ENCODE peak calls at places on chromosomes 2 and 18, in seven cellular contexts. One of them, this sample, is unnamed.

GRCh38 chr18:48629730-48630324 is 91.0 kb downstream of the CTIF start:
- DNase-seq in A549: peak
- DNase-seq in frontal cortex: peak
- DNase-seq in sciatic nerve: no peak
- DNase-seq in cortex of kidney: no peak
- DNase-seq in AG10803: peak
- DNase-seq in NCI-H345: no peak
- DNase-seq in this sample: no peak

GRCh38 chr2:49044265-49044664 is 110.0 kb downstream of the FSHR start:
- DNase-seq in frontal cortex: no peak
- DNase-seq in NCI-H345: no peak
- DNase-seq in AG10803: no peak
- DNase-seq in A549: no peak
- DNase-seq in cortex of kidney: no peak
- DNase-seq in sciatic nerve: no peak
- DNase-seq in this sample: no peak

GRCh38 chr2:86078801-86079545 is 26.7 kb downstream of the POLR1A start:
- DNase-seq in frontal cortex: peak
- DNase-seq in sciatic nerve: no peak
- DNase-seq in NCI-H345: no peak
- DNase-seq in AG10803: peak
- DNase-seq in A549: no peak
- DNase-seq in cortex of kidney: no peak
- DNase-seq in this sample: no peak

GRCh38 chr2:2852015-2852777 is 521.1 kb upstream of the MYT1L start:
- DNase-seq in frontal cortex: no peak
- DNase-seq in AG10803: no peak
- DNase-seq in A549: no peak
- DNase-seq in sciatic nerve: no peak
- DNase-seq in cortex of kidney: no peak
- DNase-seq in NCI-H345: no peak
- DNase-seq in this sample: no peak

GRCh38 chr2:208373460-208374089 is 33.0 kb upstream of the PTH2R start:
- DNase-seq in A549: peak
- DNase-seq in sciatic nerve: no peak
- DNase-seq in frontal cortex: peak
- DNase-seq in AG10803: peak
- DNase-seq in NCI-H345: peak
- DNase-seq in cortex of kidney: no peak
- DNase-seq in this sample: no peak

GRCh38 chr2:44164617-44165016 is 4.1 kb upstream of the PPM1B start:
- DNase-seq in sciatic nerve: no peak
- DNase-seq in AG10803: no peak
- DNase-seq in frontal cortex: no peak
- DNase-seq in cortex of kidney: no peak
- DNase-seq in NCI-H345: no peak
- DNase-seq in A549: no peak
- DNase-seq in this sample: no peak

GRCh38 chr18:37483221-37483971 is 82.2 kb downstream of the CELF4 start:
- DNase-seq in NCI-H345: no peak
- DNase-seq in cortex of kidney: no peak
- DNase-seq in A549: no peak
- DNase-seq in frontal cortex: no peak
- DNase-seq in AG10803: peak
- DNase-seq in sciatic nerve: no peak
- DNase-seq in this sample: no peak

GRCh38 chr2:63218800-63219511 is 168.3 kb downstream of the OTX1 start:
- DNase-seq in cortex of kidney: no peak
- DNase-seq in AG10803: no peak
- DNase-seq in sciatic nerve: no peak
- DNase-seq in A549: no peak
- DNase-seq in NCI-H345: no peak
- DNase-seq in frontal cortex: no peak
- DNase-seq in this sample: no peak

GRCh38 chr2:20291106-20291564 is 59.5 kb downstream of the PUM2 start:
- DNase-seq in NCI-H345: peak
- DNase-seq in AG10803: peak
- DNase-seq in A549: peak
- DNase-seq in cortex of kidney: no peak
- DNase-seq in sciatic nerve: no peak
- DNase-seq in frontal cortex: peak
- DNase-seq in this sample: peak

GRCh38 chr2:42138163-42139016 is 30.8 kb upstream of the EML4 start:
- DNase-seq in cortex of kidney: no peak
- DNase-seq in A549: no peak
- DNase-seq in NCI-H345: no peak
- DNase-seq in AG10803: peak
- DNase-seq in sciatic nerve: peak
- DNase-seq in frontal cortex: no peak
- DNase-seq in this sample: no peak

GRCh38 chr2:181984814-181985631 is 630 bp upstream of the PPP1R1C start:
- DNase-seq in cortex of kidney: no peak
- DNase-seq in A549: no peak
- DNase-seq in NCI-H345: no peak
- DNase-seq in AG10803: no peak
- DNase-seq in frontal cortex: no peak
- DNase-seq in sciatic nerve: no peak
- DNase-seq in this sample: no peak

GRCh38 chr2:239268549-239268948 is 132.3 kb downstream of the HDAC4 start:
- DNase-seq in cortex of kidney: no peak
- DNase-seq in frontal cortex: no peak
- DNase-seq in NCI-H345: no peak
- DNase-seq in sciatic nerve: no peak
- DNase-seq in AG10803: no peak
- DNase-seq in A549: no peak
- DNase-seq in this sample: no peak

GRCh38 chr2:197828464-197829135 is 24.2 kb downstream of the PLCL1 start:
- DNase-seq in NCI-H345: no peak
- DNase-seq in cortex of kidney: no peak
- DNase-seq in frontal cortex: no peak
- DNase-seq in A549: no peak
- DNase-seq in AG10803: peak
- DNase-seq in sciatic nerve: no peak
- DNase-seq in this sample: no peak

GRCh38 chr18:58612239-58613055 is 16.4 kb downstream of the ALPK2 start:
- DNase-seq in NCI-H345: no peak
- DNase-seq in AG10803: no peak
- DNase-seq in frontal cortex: no peak
- DNase-seq in A549: no peak
- DNase-seq in cortex of kidney: no peak
- DNase-seq in sciatic nerve: no peak
- DNase-seq in this sample: no peak

GRCh38 chr2:100606740-100607343 is 44.0 kb downstream of the PDCL3 start:
- DNase-seq in sciatic nerve: no peak
- DNase-seq in frontal cortex: peak
- DNase-seq in A549: peak
- DNase-seq in AG10803: peak
- DNase-seq in cortex of kidney: no peak
- DNase-seq in NCI-H345: peak
- DNase-seq in this sample: no peak

GRCh38 chr2:238913931-238914647 is 66.2 kb downstream of the TWIST2 start:
- DNase-seq in cortex of kidney: no peak
- DNase-seq in sciatic nerve: peak
- DNase-seq in NCI-H345: no peak
- DNase-seq in A549: no peak
- DNase-seq in frontal cortex: no peak
- DNase-seq in AG10803: no peak
- DNase-seq in this sample: no peak

GRCh38 chr18:58096658-58097057 is 52.6 kb downstream of the NEDD4L start:
- DNase-seq in frontal cortex: no peak
- DNase-seq in sciatic nerve: no peak
- DNase-seq in AG10803: no peak
- DNase-seq in A549: no peak
- DNase-seq in cortex of kidney: no peak
- DNase-seq in NCI-H345: no peak
- DNase-seq in this sample: no peak

GRCh38 chr18:9742588-9743131 is 34.6 kb downstream of the RAB31 start:
- DNase-seq in A549: no peak
- DNase-seq in sciatic nerve: no peak
- DNase-seq in AG10803: peak
- DNase-seq in frontal cortex: no peak
- DNase-seq in cortex of kidney: no peak
- DNase-seq in NCI-H345: no peak
- DNase-seq in this sample: no peak

GRCh38 chr18:63197246-63197791 is 122.2 kb downstream of the BCL2 start:
- DNase-seq in cortex of kidney: no peak
- DNase-seq in NCI-H345: no peak
- DNase-seq in sciatic nerve: no peak
- DNase-seq in A549: no peak
- DNase-seq in frontal cortex: no peak
- DNase-seq in AG10803: no peak
- DNase-seq in this sample: no peak

GRCh38 chr2:180722551-180723239 is 257.7 kb upstream of the UBE2E3 start:
- DNase-seq in A549: no peak
- DNase-seq in NCI-H345: no peak
- DNase-seq in cortex of kidney: no peak
- DNase-seq in frontal cortex: no peak
- DNase-seq in AG10803: peak
- DNase-seq in sciatic nerve: no peak
- DNase-seq in this sample: no peak

GRCh38 chr2:138607746-138608145 is 106.2 kb downstream of the SPOPL start:
- DNase-seq in AG10803: no peak
- DNase-seq in sciatic nerve: no peak
- DNase-seq in NCI-H345: no peak
- DNase-seq in cortex of kidney: no peak
- DNase-seq in frontal cortex: no peak
- DNase-seq in A549: no peak
- DNase-seq in this sample: no peak

GRCh38 chr18:54611819-54612218 is 20.8 kb downstream of the DYNAP start:
- DNase-seq in AG10803: no peak
- DNase-seq in cortex of kidney: no peak
- DNase-seq in NCI-H345: no peak
- DNase-seq in sciatic nerve: no peak
- DNase-seq in A549: no peak
- DNase-seq in frontal cortex: no peak
- DNase-seq in this sample: no peak

GRCh38 chr2:170843656-170844055 is 27.0 kb downstream of the GAD1 start:
- DNase-seq in A549: no peak
- DNase-seq in sciatic nerve: no peak
- DNase-seq in AG10803: peak
- DNase-seq in cortex of kidney: no peak
- DNase-seq in frontal cortex: no peak
- DNase-seq in NCI-H345: no peak
- DNase-seq in this sample: no peak

GRCh38 chr2:10042301-10043161 is 819 bp upstream of the KLF11 start:
- DNase-seq in cortex of kidney: peak
- DNase-seq in AG10803: peak
- DNase-seq in A549: no peak
- DNase-seq in NCI-H345: no peak
- DNase-seq in frontal cortex: peak
- DNase-seq in sciatic nerve: peak
- DNase-seq in this sample: no peak

GRCh38 chr18:77765468-77765867 is 515.8 kb downstream of the GALR1 start:
- DNase-seq in cortex of kidney: no peak
- DNase-seq in A549: peak
- DNase-seq in AG10803: no peak
- DNase-seq in NCI-H345: peak
- DNase-seq in frontal cortex: peak
- DNase-seq in sciatic nerve: no peak
- DNase-seq in this sample: peak

GRCh38 chr18:12745095-12745820 is 42.4 kb downstream of the PSMG2 start:
- DNase-seq in frontal cortex: no peak
- DNase-seq in A549: no peak
- DNase-seq in sciatic nerve: no peak
- DNase-seq in AG10803: peak
- DNase-seq in cortex of kidney: no peak
- DNase-seq in NCI-H345: no peak
- DNase-seq in this sample: no peak

GRCh38 chr2:32002406-32002805 is 8.4 kb downstream of the MEMO1 start:
- DNase-seq in A549: no peak
- DNase-seq in AG10803: no peak
- DNase-seq in cortex of kidney: no peak
- DNase-seq in NCI-H345: no peak
- DNase-seq in sciatic nerve: no peak
- DNase-seq in frontal cortex: no peak
- DNase-seq in this sample: no peak

GRCh38 chr2:69645026-69645425 is 1.5 kb upstream of the AAK1 start:
- DNase-seq in A549: no peak
- DNase-seq in sciatic nerve: no peak
- DNase-seq in cortex of kidney: no peak
- DNase-seq in AG10803: no peak
- DNase-seq in NCI-H345: no peak
- DNase-seq in frontal cortex: no peak
- DNase-seq in this sample: no peak

GRCh38 chr18:12283256-12283655 is 24.8 kb upstream of the TUBB6 start:
- DNase-seq in A549: no peak
- DNase-seq in NCI-H345: no peak
- DNase-seq in AG10803: peak
- DNase-seq in frontal cortex: no peak
- DNase-seq in cortex of kidney: no peak
- DNase-seq in sciatic nerve: no peak
- DNase-seq in this sample: no peak

GRCh38 chr2:233091595-233092375 is 31.6 kb downstream of the INPP5D start:
- DNase-seq in frontal cortex: no peak
- DNase-seq in sciatic nerve: peak
- DNase-seq in A549: no peak
- DNase-seq in NCI-H345: no peak
- DNase-seq in cortex of kidney: no peak
- DNase-seq in AG10803: no peak
- DNase-seq in this sample: no peak

GRCh38 chr2:128970332-128971116 is 651.9 kb upstream of the HS6ST1 start:
- DNase-seq in NCI-H345: no peak
- DNase-seq in cortex of kidney: no peak
- DNase-seq in AG10803: no peak
- DNase-seq in sciatic nerve: no peak
- DNase-seq in frontal cortex: no peak
- DNase-seq in A549: no peak
- DNase-seq in this sample: no peak

GRCh38 chr18:48613589-48613988 is 74.8 kb downstream of the CTIF start:
- DNase-seq in cortex of kidney: no peak
- DNase-seq in A549: no peak
- DNase-seq in frontal cortex: peak
- DNase-seq in AG10803: no peak
- DNase-seq in NCI-H345: no peak
- DNase-seq in sciatic nerve: no peak
- DNase-seq in this sample: peak

GRCh38 chr18:58645398-58645797 is 16.5 kb upstream of the ALPK2 start:
- DNase-seq in frontal cortex: no peak
- DNase-seq in sciatic nerve: no peak
- DNase-seq in NCI-H345: no peak
- DNase-seq in AG10803: peak
- DNase-seq in cortex of kidney: no peak
- DNase-seq in A549: no peak
- DNase-seq in this sample: no peak

GRCh38 chr2:200051621-200051945 is 96.2 kb downstream of the MAIP1 start:
- DNase-seq in A549: no peak
- DNase-seq in NCI-H345: no peak
- DNase-seq in AG10803: no peak
- DNase-seq in frontal cortex: no peak
- DNase-seq in sciatic nerve: no peak
- DNase-seq in cortex of kidney: no peak
- DNase-seq in this sample: no peak

GRCh38 chr2:71224457-71224856 is 2.4 kb downstream of the PAIP2B start:
- DNase-seq in A549: no peak
- DNase-seq in cortex of kidney: no peak
- DNase-seq in AG10803: no peak
- DNase-seq in NCI-H345: no peak
- DNase-seq in frontal cortex: no peak
- DNase-seq in sciatic nerve: no peak
- DNase-seq in this sample: no peak

GRCh38 chr2:9573840-9574239 is 18.2 kb upstream of the ADAM17 start:
- DNase-seq in AG10803: no peak
- DNase-seq in cortex of kidney: no peak
- DNase-seq in NCI-H345: no peak
- DNase-seq in A549: no peak
- DNase-seq in frontal cortex: no peak
- DNase-seq in sciatic nerve: no peak
- DNase-seq in this sample: no peak

GRCh38 chr18:22841840-22842239 is 91.3 kb upstream of the RBBP8 start:
- DNase-seq in frontal cortex: no peak
- DNase-seq in cortex of kidney: no peak
- DNase-seq in A549: no peak
- DNase-seq in NCI-H345: no peak
- DNase-seq in sciatic nerve: no peak
- DNase-seq in AG10803: peak
- DNase-seq in this sample: no peak

GRCh38 chr2:238380785-238381184 is 45.9 kb upstream of the ASB1 start:
- DNase-seq in frontal cortex: no peak
- DNase-seq in sciatic nerve: no peak
- DNase-seq in cortex of kidney: no peak
- DNase-seq in NCI-H345: peak
- DNase-seq in AG10803: peak
- DNase-seq in A549: no peak
- DNase-seq in this sample: no peak

This sample was measured in dorsolateral prefrontal cortex.